ENCODE peak calls at places on chromosomes 7 and 10, in five cellular contexts. O is PC-3, R is OCI-LY7, P is GM23338, E is HCT116. H is an unnamed sample. For H3K9me2 and H3K36me3, the result is how much of the 10 kb centered on the place peaks cover.

GRCh38 chr10:916716-917415 is 14.6 kb downstream of the LARP4B start:
- DNase-seq in R (no peak), E (no peak), O (no peak), P (no peak), H (no peak)

GRCh38 chr7:16810112-16810511 is 5.3 kb upstream of the AGR2 start:
- DNase-seq in E (no peak), P (no peak), O (peak), R (no peak), H (no peak)

GRCh38 chr10:4650109-4650508 is 175.9 kb upstream of the AKR1E2 start:
- DNase-seq in E (no peak), R (no peak), O (no peak), P (no peak), H (no peak)

GRCh38 chr10:70903262-70903921 is 15.0 kb upstream of the PCBD1 start:
- DNase-seq in R (peak), O (peak), E (no peak), P (peak), H (peak)

GRCh38 chr10:14749051-14749809 is 25.5 kb downstream of the FAM107B start:
- DNase-seq in O (no peak), R (peak), E (no peak), P (no peak), H (peak)

GRCh38 chr7:36814311-36814710 is 90.0 kb upstream of the AOAH start:
- DNase-seq in E (no peak), R (no peak), O (no peak), P (no peak), H (no peak)

GRCh38 chr7:23136216-23136615 is 30.6 kb downstream of the KLHL7 start:
- DNase-seq in R (no peak), O (no peak), P (no peak), E (no peak), H (no peak)

GRCh38 chr10:3452683-3453388 is 280.3 kb upstream of the PITRM1 start:
- DNase-seq in O (peak), P (no peak), E (no peak), R (no peak), H (peak)

GRCh38 chr7:129122751-129123516 is 21.6 kb upstream of the TSPAN33 start:
- DNase-seq in E (no peak), O (no peak), P (no peak), R (no peak), H (no peak)

GRCh38 chr7:50475340-50475739 is 25.2 kb upstream of the FIGNL1 start:
- DNase-seq in R (no peak), O (no peak), E (no peak), P (no peak), H (no peak)

GRCh38 chr7:139680676-139681462 is 96.9 kb downstream of the HIPK2 start:
- DNase-seq in R (no peak), O (peak), E (peak), P (no peak), H (peak)

GRCh38 chr7:34835901-34836300 is 177.9 kb downstream of the NPSR1 start:
- DNase-seq in P (no peak), E (no peak), O (no peak), R (no peak), H (no peak)

GRCh38 chr7:3217166-3217565 is 83.9 kb upstream of the SDK1 start:
- DNase-seq in E (no peak), R (no peak), O (peak), P (no peak), H (peak)

GRCh38 chr7:121083138-121083789 is 94.8 kb downstream of the CPED1 start:
- DNase-seq in P (no peak), R (no peak), E (no peak), O (peak), H (no peak)

GRCh38 chr7:155248366-155248756 is 49.3 kb upstream of the INSIG1 start:
- DNase-seq in O (no peak), E (no peak), R (no peak), P (no peak), H (no peak)

GRCh38 chr10:2981361-2981801 is 86.0 kb upstream of the PFKP start:
- DNase-seq in R (no peak), E (no peak), P (no peak), O (no peak), H (no peak)

GRCh38 chr7:67105382-67105781 is 108.7 kb downstream of the TYW1 start:
- DNase-seq in E (no peak), R (no peak), P (no peak), O (no peak), H (peak)

GRCh38 chr7:149817301-149817771 is 20.8 kb upstream of the ZNF862 start:
- DNase-seq in O (no peak), E (no peak), R (no peak), P (no peak), H (no peak)

GRCh38 chr10:4526426-4526825 is 299.6 kb upstream of the AKR1E2 start:
- DNase-seq in P (no peak), E (no peak), O (no peak), R (no peak), H (no peak)

DNA sequence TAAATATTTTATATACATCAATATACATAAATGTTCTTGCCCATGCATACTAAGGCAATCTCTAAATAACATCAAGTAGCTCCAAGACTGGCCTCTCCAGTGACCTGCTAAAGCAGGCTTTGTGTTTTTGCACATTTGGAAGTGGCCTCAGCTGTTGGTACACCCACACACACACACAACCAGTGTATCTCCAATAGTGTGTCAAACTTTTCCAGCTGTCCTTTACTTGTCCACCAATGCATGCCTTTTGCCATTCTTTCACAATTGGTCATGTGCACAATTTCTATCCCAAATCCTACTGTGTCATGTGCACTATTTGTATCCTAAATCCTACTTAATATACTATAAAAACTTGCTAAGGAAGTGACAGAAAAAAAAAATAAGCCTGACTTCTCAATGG is 21.6 kb downstream of the LMOD2 start:
- DNase-seq in P (no peak), E (no peak), O (no peak), R (no peak), H (no peak)
- H3K9me2 ChIP-seq in P (under half), E (under half), O (under half), R (under half), H (under half)

DNA sequence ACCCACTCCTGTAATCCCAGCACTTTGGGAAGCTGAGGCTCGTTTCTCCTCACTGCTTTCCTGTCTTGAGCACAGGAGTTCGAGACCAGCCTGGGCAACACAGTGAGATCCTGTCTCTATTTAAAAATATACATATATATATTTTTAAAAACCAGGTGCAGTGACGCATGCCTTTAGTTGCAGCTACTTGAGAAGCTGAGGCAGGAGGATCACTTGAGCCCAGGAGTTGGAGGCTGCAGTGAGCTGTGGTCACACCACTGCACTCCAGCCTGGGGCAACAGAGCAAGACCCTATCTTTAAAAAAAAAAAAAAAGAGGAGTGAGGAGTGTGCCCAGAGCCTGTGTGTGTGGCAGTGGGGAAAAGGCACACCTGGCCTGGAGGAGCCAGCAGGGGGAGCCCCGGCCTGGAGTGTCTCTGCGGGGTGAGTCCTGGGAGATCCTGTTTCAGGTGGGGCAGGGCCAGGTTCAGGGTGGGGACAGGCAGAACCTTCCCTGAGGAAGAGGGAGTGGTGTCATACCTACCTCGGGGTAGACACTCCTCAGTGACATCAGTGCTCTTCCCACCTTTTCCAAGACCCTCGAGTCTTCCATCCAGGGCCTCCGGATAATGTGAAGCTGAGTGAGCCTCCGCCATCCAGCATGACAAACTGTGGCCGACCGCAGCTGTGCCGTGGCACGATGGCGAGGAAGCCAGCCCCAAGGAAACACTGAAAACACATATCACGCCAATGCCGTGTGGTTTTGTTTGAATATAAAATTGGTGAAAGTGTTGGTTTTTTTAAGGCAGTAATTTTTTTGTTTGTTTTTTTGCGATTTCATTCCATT is 9.0 kb upstream of the ARPC1B start:
- DNase-seq in E (no peak), R (peak), P (peak), O (peak), H (peak)
- H3K36me3 ChIP-seq in E (under half), R (half or more), P (under half), O (under half), H (under half)

DNA sequence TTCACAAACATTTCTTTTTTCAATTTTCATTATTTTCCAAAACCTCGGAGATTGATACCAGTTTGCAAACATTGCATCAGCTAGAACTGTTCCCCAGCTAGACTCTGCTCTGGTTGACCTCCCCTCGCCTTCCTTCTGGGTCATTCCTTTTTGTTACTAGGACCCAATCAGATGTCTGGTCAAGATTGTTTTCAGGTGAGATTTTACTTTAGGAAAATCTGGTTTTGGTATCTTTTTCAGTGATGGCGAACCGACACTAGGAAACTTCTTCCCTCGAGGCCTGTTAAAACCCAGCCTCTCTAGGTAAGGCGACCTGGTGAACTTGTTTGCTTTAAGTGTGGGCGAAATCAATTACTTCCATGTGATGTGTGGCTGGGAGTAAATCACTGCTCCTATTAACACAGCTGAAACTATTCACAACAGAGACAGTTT is 8.4 kb downstream of the PROSER2 start:
- DNase-seq in P (no peak), O (no peak), E (no peak), R (no peak), H (peak)
- TF ChIP-seq EZH2phosphoT487 in P (no peak), O (no peak), E (no peak), R (no peak), H (no peak)

GRCh38 chr7:33646166-33646565 is 259.2 kb upstream of the BMPER start:
- DNase-seq in E (no peak), P (no peak), R (no peak), O (no peak), H (no peak)

GRCh38 chr7:33650828-33651227 is 254.5 kb upstream of the BMPER start:
- DNase-seq in O (no peak), E (no peak), P (no peak), R (no peak), H (no peak)

GRCh38 chr7:33651998-33652397 is 253.3 kb upstream of the BMPER start:
- DNase-seq in E (no peak), R (no peak), P (no peak), O (no peak), H (no peak)

GRCh38 chr7:33646992-33647391 is 258.3 kb upstream of the BMPER start:
- DNase-seq in R (no peak), O (no peak), E (no peak), P (no peak), H (no peak)

GRCh38 chr7:33649476-33650441 is 255.6 kb upstream of the BMPER start:
- DNase-seq in E (no peak), R (no peak), O (no peak), P (no peak), H (no peak)
- H3K9me2 ChIP-seq in E (under half), R (under half), O (under half), P (under half), H (under half)

GRCh38 chr10:98422182-98422581 is 7.2 kb upstream of the PYROXD2 start:
- DNase-seq in R (no peak), O (no peak), E (no peak), P (no peak), H (no peak)
- H3K36me3 ChIP-seq in R (under half), O (under half), E (under half), P (under half), H (under half)

GRCh38 chr10:61166065-61166464 is 222.1 kb upstream of the RHOBTB1 start:
- DNase-seq in E (no peak), P (no peak), R (no peak), O (peak), H (no peak)

GRCh38 chr10:61163403-61163802 is 219.4 kb upstream of the RHOBTB1 start:
- DNase-seq in P (no peak), E (no peak), R (no peak), O (peak), H (no peak)

GRCh38 chr10:61166489-61166888 is 222.5 kb upstream of the RHOBTB1 start:
- DNase-seq in R (no peak), P (no peak), O (no peak), E (no peak), H (no peak)

GRCh38 chr10:61160253-61160652 is 216.3 kb upstream of the RHOBTB1 start:
- DNase-seq in P (no peak), E (no peak), R (no peak), O (no peak), H (no peak)

GRCh38 chr10:61164458-61165160 is 220.6 kb upstream of the RHOBTB1 start:
- DNase-seq in E (no peak), P (no peak), O (peak), R (no peak), H (peak)
- TF ChIP-seq EZH2phosphoT487 in E (no peak), P (no peak), O (no peak), R (no peak), H (no peak)